ENCODE peak calls at places on chromosomes 16 and 17, in ten cellular contexts. One of them, this sample, is unnamed.

GRCh38 chr16:9383281-9383680 is 291.8 kb downstream of the HAPSTR1 start:
- DNase-seq in transverse colon: no peak
- DNase-seq in A549: no peak
- DNase-seq in right lobe of liver: no peak
- DNase-seq in sigmoid colon: no peak
- DNase-seq in Peyer's patch: no peak
- DNase-seq in endothelial cell of umbilical vein: no peak
- DNase-seq in uterus: no peak
- DNase-seq in H1: no peak
- DNase-seq in ovary: no peak
- DNase-seq in this sample: no peak

GRCh38 chr17:21397341-21398050 is 21.3 kb downstream of the KCNJ12 start:
- DNase-seq in transverse colon: no peak
- DNase-seq in A549: no peak
- DNase-seq in right lobe of liver: no peak
- DNase-seq in sigmoid colon: peak
- DNase-seq in Peyer's patch: no peak
- DNase-seq in endothelial cell of umbilical vein: no peak
- DNase-seq in uterus: peak
- DNase-seq in H1: no peak
- DNase-seq in ovary: peak
- DNase-seq in this sample: no peak

GRCh38 chr17:79087428-79088143 is 13.0 kb downstream of the ENGASE start:
- DNase-seq in transverse colon: peak
- DNase-seq in A549: peak
- DNase-seq in right lobe of liver: peak
- DNase-seq in sigmoid colon: peak
- DNase-seq in Peyer's patch: peak
- DNase-seq in endothelial cell of umbilical vein: peak
- DNase-seq in uterus: peak
- DNase-seq in H1: no peak
- DNase-seq in ovary: peak
- DNase-seq in this sample: peak

GRCh38 chr16:22353188-22353919 is 21.1 kb downstream of the CDR2 start:
- DNase-seq in transverse colon: peak
- DNase-seq in A549: peak
- DNase-seq in right lobe of liver: no peak
- DNase-seq in sigmoid colon: no peak
- DNase-seq in Peyer's patch: no peak
- DNase-seq in endothelial cell of umbilical vein: peak
- DNase-seq in uterus: no peak
- DNase-seq in H1: peak
- DNase-seq in ovary: no peak
- DNase-seq in this sample: no peak

GRCh38 chr16:12902511-12903324 is 1.3 kb downstream of the SHISA9 start:
- DNase-seq in transverse colon: no peak
- DNase-seq in A549: no peak
- DNase-seq in right lobe of liver: no peak
- DNase-seq in sigmoid colon: no peak
- DNase-seq in Peyer's patch: no peak
- DNase-seq in endothelial cell of umbilical vein: no peak
- DNase-seq in uterus: no peak
- DNase-seq in H1: no peak
- DNase-seq in ovary: no peak
- DNase-seq in this sample: no peak

GRCh38 chr17:78981010-78981888 is 1.5 kb upstream of the LGALS3BP start:
- DNase-seq in transverse colon: no peak
- DNase-seq in A549: no peak
- DNase-seq in right lobe of liver: no peak
- DNase-seq in sigmoid colon: no peak
- DNase-seq in Peyer's patch: no peak
- DNase-seq in endothelial cell of umbilical vein: no peak
- DNase-seq in uterus: no peak
- DNase-seq in H1: no peak
- DNase-seq in ovary: no peak
- DNase-seq in this sample: no peak

GRCh38 chr16:86363057-86363490 is 147.3 kb upstream of the FOXF1 start:
- DNase-seq in transverse colon: peak
- DNase-seq in A549: no peak
- DNase-seq in right lobe of liver: no peak
- DNase-seq in sigmoid colon: peak
- DNase-seq in Peyer's patch: no peak
- DNase-seq in endothelial cell of umbilical vein: no peak
- DNase-seq in uterus: no peak
- DNase-seq in H1: no peak
- DNase-seq in ovary: no peak
- DNase-seq in this sample: no peak

GRCh38 chr17:78986048-78986648 is 6.4 kb upstream of the LGALS3BP start:
- DNase-seq in transverse colon: peak
- DNase-seq in A549: peak
- DNase-seq in right lobe of liver: no peak
- DNase-seq in sigmoid colon: no peak
- DNase-seq in Peyer's patch: no peak
- DNase-seq in endothelial cell of umbilical vein: peak
- DNase-seq in uterus: no peak
- DNase-seq in H1: no peak
- DNase-seq in ovary: no peak
- DNase-seq in this sample: peak

GRCh38 chr16:373848-374615 is 3.7 kb upstream of the MRPL28 start:
- DNase-seq in transverse colon: no peak
- DNase-seq in A549: no peak
- DNase-seq in right lobe of liver: no peak
- DNase-seq in sigmoid colon: peak
- DNase-seq in Peyer's patch: no peak
- DNase-seq in endothelial cell of umbilical vein: no peak
- DNase-seq in uterus: no peak
- DNase-seq in H1: no peak
- DNase-seq in ovary: no peak
- DNase-seq in this sample: no peak

GRCh38 chr17:66753126-66753920 is 81.6 kb upstream of the CACNG5 start:
- DNase-seq in transverse colon: no peak
- DNase-seq in A549: no peak
- DNase-seq in right lobe of liver: no peak
- DNase-seq in sigmoid colon: peak
- DNase-seq in Peyer's patch: no peak
- DNase-seq in endothelial cell of umbilical vein: no peak
- DNase-seq in uterus: no peak
- DNase-seq in H1: no peak
- DNase-seq in ovary: no peak
- DNase-seq in this sample: no peak

GRCh38 chr17:81553018-81553615 is 964 bp upstream of the FAAP100 start:
- DNase-seq in transverse colon: peak
- DNase-seq in A549: peak
- DNase-seq in right lobe of liver: peak
- DNase-seq in sigmoid colon: peak
- DNase-seq in Peyer's patch: peak
- DNase-seq in endothelial cell of umbilical vein: peak
- DNase-seq in uterus: peak
- DNase-seq in H1: peak
- DNase-seq in ovary: peak
- DNase-seq in this sample: peak
- TF ChIP-seq POLR2A in transverse colon: no peak
- TF ChIP-seq POLR2A in A549: peak
- TF ChIP-seq POLR2A in right lobe of liver: no peak
- TF ChIP-seq POLR2A in sigmoid colon: no peak
- TF ChIP-seq POLR2A in Peyer's patch: no peak
- TF ChIP-seq POLR2A in endothelial cell of umbilical vein: peak
- TF ChIP-seq POLR2A in uterus: no peak
- TF ChIP-seq POLR2A in H1: peak
- TF ChIP-seq POLR2A in ovary: no peak
- TF ChIP-seq POLR2A in this sample: no peak

DNA sequence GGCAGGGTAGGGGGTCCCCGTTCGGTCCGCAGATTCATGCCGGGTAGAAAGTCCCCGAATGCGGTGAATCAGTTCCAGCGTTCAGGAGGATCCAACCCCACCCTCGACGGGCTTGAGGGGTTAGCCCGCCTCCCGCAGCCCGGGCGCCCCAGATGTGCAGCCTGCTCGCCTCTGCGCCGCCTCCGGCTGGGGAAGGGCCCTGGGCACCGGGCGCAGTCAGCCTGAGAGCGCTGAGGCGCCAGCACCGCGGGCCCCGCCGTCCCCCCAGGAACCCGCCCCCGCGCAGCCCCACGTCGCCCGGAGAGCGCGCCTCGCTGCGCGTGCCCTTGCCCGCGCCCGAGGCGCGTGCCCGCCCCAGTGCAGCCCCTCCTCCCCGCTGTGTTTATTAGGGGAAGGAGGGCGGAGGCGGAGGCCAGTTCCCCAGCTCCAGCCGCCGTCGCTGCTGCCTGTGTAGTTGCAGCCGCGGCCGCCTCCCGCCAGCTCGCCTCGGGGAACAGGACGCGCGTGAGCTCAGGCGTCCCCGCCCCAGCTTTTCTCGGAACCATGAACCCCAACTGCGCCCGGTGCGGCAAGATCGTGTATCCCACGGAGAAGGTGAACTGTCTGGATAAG is at the start of gene LASP1:
- DNase-seq in transverse colon: peak
- DNase-seq in A549: peak
- DNase-seq in right lobe of liver: peak
- DNase-seq in sigmoid colon: peak
- DNase-seq in Peyer's patch: peak
- DNase-seq in endothelial cell of umbilical vein: peak
- DNase-seq in uterus: peak
- DNase-seq in H1: peak
- DNase-seq in ovary: peak
- DNase-seq in this sample: peak
- TF ChIP-seq POLR2A in transverse colon: peak
- TF ChIP-seq POLR2A in A549: peak
- TF ChIP-seq POLR2A in right lobe of liver: peak
- TF ChIP-seq POLR2A in sigmoid colon: peak
- TF ChIP-seq POLR2A in Peyer's patch: peak
- TF ChIP-seq POLR2A in endothelial cell of umbilical vein: peak
- TF ChIP-seq POLR2A in uterus: peak
- TF ChIP-seq POLR2A in H1: peak
- TF ChIP-seq POLR2A in ovary: peak
- TF ChIP-seq POLR2A in this sample: peak

GRCh38 chr17:81713004-81713555 is 996 bp downstream of the SLC25A10 start:
- DNase-seq in transverse colon: no peak
- DNase-seq in A549: no peak
- DNase-seq in right lobe of liver: no peak
- DNase-seq in sigmoid colon: peak
- DNase-seq in Peyer's patch: no peak
- DNase-seq in endothelial cell of umbilical vein: no peak
- DNase-seq in uterus: no peak
- DNase-seq in H1: no peak
- DNase-seq in ovary: no peak
- DNase-seq in this sample: peak

GRCh38 chr17:81715107-81715871 is 3.2 kb downstream of the SLC25A10 start:
- DNase-seq in transverse colon: no peak
- DNase-seq in A549: no peak
- DNase-seq in right lobe of liver: no peak
- DNase-seq in sigmoid colon: peak
- DNase-seq in Peyer's patch: no peak
- DNase-seq in endothelial cell of umbilical vein: no peak
- DNase-seq in uterus: no peak
- DNase-seq in H1: no peak
- DNase-seq in ovary: no peak
- DNase-seq in this sample: no peak

GRCh38 chr17:81713556-81714411 is 1.7 kb downstream of the SLC25A10 start:
- DNase-seq in transverse colon: peak
- DNase-seq in A549: no peak
- DNase-seq in right lobe of liver: peak
- DNase-seq in sigmoid colon: peak
- DNase-seq in Peyer's patch: no peak
- DNase-seq in endothelial cell of umbilical vein: no peak
- DNase-seq in uterus: no peak
- DNase-seq in H1: no peak
- DNase-seq in ovary: no peak
- DNase-seq in this sample: peak

GRCh38 chr17:81715872-81716673 is 4.0 kb downstream of the SLC25A10 start:
- DNase-seq in transverse colon: no peak
- DNase-seq in A549: no peak
- DNase-seq in right lobe of liver: no peak
- DNase-seq in sigmoid colon: no peak
- DNase-seq in Peyer's patch: no peak
- DNase-seq in endothelial cell of umbilical vein: no peak
- DNase-seq in uterus: no peak
- DNase-seq in H1: no peak
- DNase-seq in ovary: no peak
- DNase-seq in this sample: no peak

GRCh38 chr17:81714412-81715106 is 2.5 kb downstream of the SLC25A10 start:
- DNase-seq in transverse colon: no peak
- DNase-seq in A549: no peak
- DNase-seq in right lobe of liver: no peak
- DNase-seq in sigmoid colon: peak
- DNase-seq in Peyer's patch: no peak
- DNase-seq in endothelial cell of umbilical vein: no peak
- DNase-seq in uterus: no peak
- DNase-seq in H1: no peak
- DNase-seq in ovary: no peak
- DNase-seq in this sample: no peak
- TF ChIP-seq POLR2A in transverse colon: no peak
- TF ChIP-seq POLR2A in A549: no peak
- TF ChIP-seq POLR2A in right lobe of liver: no peak
- TF ChIP-seq POLR2A in sigmoid colon: no peak
- TF ChIP-seq POLR2A in Peyer's patch: no peak
- TF ChIP-seq POLR2A in endothelial cell of umbilical vein: no peak
- TF ChIP-seq POLR2A in uterus: no peak
- TF ChIP-seq POLR2A in H1: no peak
- TF ChIP-seq POLR2A in ovary: no peak
- TF ChIP-seq POLR2A in this sample: no peak

GRCh38 chr17:15413101-15413750 is 54.2 kb downstream of the CDRT4 start:
- DNase-seq in transverse colon: no peak
- DNase-seq in A549: no peak
- DNase-seq in right lobe of liver: no peak
- DNase-seq in sigmoid colon: no peak
- DNase-seq in Peyer's patch: no peak
- DNase-seq in endothelial cell of umbilical vein: no peak
- DNase-seq in uterus: no peak
- DNase-seq in H1: no peak
- DNase-seq in ovary: no peak
- DNase-seq in this sample: no peak

GRCh38 chr17:15408803-15409202 is 58.6 kb downstream of the CDRT4 start:
- DNase-seq in transverse colon: no peak
- DNase-seq in A549: peak
- DNase-seq in right lobe of liver: no peak
- DNase-seq in sigmoid colon: no peak
- DNase-seq in Peyer's patch: no peak
- DNase-seq in endothelial cell of umbilical vein: no peak
- DNase-seq in uterus: no peak
- DNase-seq in H1: no peak
- DNase-seq in ovary: no peak
- DNase-seq in this sample: no peak

GRCh38 chr17:15412606-15413005 is 54.8 kb downstream of the CDRT4 start:
- DNase-seq in transverse colon: no peak
- DNase-seq in A549: no peak
- DNase-seq in right lobe of liver: no peak
- DNase-seq in sigmoid colon: peak
- DNase-seq in Peyer's patch: no peak
- DNase-seq in endothelial cell of umbilical vein: no peak
- DNase-seq in uterus: no peak
- DNase-seq in H1: no peak
- DNase-seq in ovary: no peak
- DNase-seq in this sample: no peak

GRCh38 chr17:15411556-15412198 is 55.7 kb downstream of the CDRT4 start:
- DNase-seq in transverse colon: no peak
- DNase-seq in A549: no peak
- DNase-seq in right lobe of liver: no peak
- DNase-seq in sigmoid colon: peak
- DNase-seq in Peyer's patch: no peak
- DNase-seq in endothelial cell of umbilical vein: no peak
- DNase-seq in uterus: peak
- DNase-seq in H1: no peak
- DNase-seq in ovary: no peak
- DNase-seq in this sample: no peak

GRCh38 chr17:15409721-15410247 is 57.6 kb downstream of the CDRT4 start:
- DNase-seq in transverse colon: peak
- DNase-seq in A549: no peak
- DNase-seq in right lobe of liver: no peak
- DNase-seq in sigmoid colon: peak
- DNase-seq in Peyer's patch: no peak
- DNase-seq in endothelial cell of umbilical vein: no peak
- DNase-seq in uterus: peak
- DNase-seq in H1: no peak
- DNase-seq in ovary: peak
- DNase-seq in this sample: no peak
- TF ChIP-seq POLR2A in transverse colon: peak
- TF ChIP-seq POLR2A in A549: no peak
- TF ChIP-seq POLR2A in right lobe of liver: no peak
- TF ChIP-seq POLR2A in sigmoid colon: no peak
- TF ChIP-seq POLR2A in Peyer's patch: no peak
- TF ChIP-seq POLR2A in endothelial cell of umbilical vein: no peak
- TF ChIP-seq POLR2A in uterus: no peak
- TF ChIP-seq POLR2A in H1: no peak
- TF ChIP-seq POLR2A in ovary: peak
- TF ChIP-seq POLR2A in this sample: no peak